ENCODE peak calls at places on chromosomes 3 and 15, in four cellular contexts. One of them, this sample, is unnamed.

GRCh38 chr3:50164056-50164455 is 8.9 kb downstream of the SEMA3F start:
- DNase-seq in activated CD4-positive, alpha-beta T cell treated with anti-CD3 and anti-CD28 coated beads, Interleukin-2, amount 50 U/mL, for 1 hour: no peak
- DNase-seq in nephron progenitor cell: no peak
- DNase-seq in RWPE1: peak; percentile 84
- DNase-seq in this sample: no peak

GRCh38 chr15:75309711-75310110 is 26.2 kb upstream of the COMMD4 start:
- DNase-seq in activated CD4-positive, alpha-beta T cell treated with anti-CD3 and anti-CD28 coated beads, Interleukin-2, amount 50 U/mL, for 1 hour: no peak
- DNase-seq in nephron progenitor cell: no peak
- DNase-seq in RWPE1: no peak
- DNase-seq in this sample: no peak

GRCh38 chr3:59052803-59053411 is 3.1 kb upstream of the CFAP20DC start:
- DNase-seq in activated CD4-positive, alpha-beta T cell treated with anti-CD3 and anti-CD28 coated beads, Interleukin-2, amount 50 U/mL, for 1 hour: no peak
- DNase-seq in nephron progenitor cell: no peak
- DNase-seq in RWPE1: no peak
- DNase-seq in this sample: peak; percentile 4

GRCh38 chr15:56528136-56528535 is 63.2 kb upstream of the MNS1 start:
- DNase-seq in activated CD4-positive, alpha-beta T cell treated with anti-CD3 and anti-CD28 coated beads, Interleukin-2, amount 50 U/mL, for 1 hour: no peak
- DNase-seq in nephron progenitor cell: no peak
- DNase-seq in RWPE1: no peak
- DNase-seq in this sample: no peak

GRCh38 chr3:36969540-36970432 is 23.1 kb downstream of the EPM2AIP1 start:
- DNase-seq in activated CD4-positive, alpha-beta T cell treated with anti-CD3 and anti-CD28 coated beads, Interleukin-2, amount 50 U/mL, for 1 hour: peak; percentile 23
- DNase-seq in nephron progenitor cell: peak; percentile 35
- DNase-seq in RWPE1: peak; percentile 58
- DNase-seq in this sample: peak; percentile 68

GRCh38 chr15:28994142-28994829 is 108.5 kb downstream of the APBA2 start:
- DNase-seq in activated CD4-positive, alpha-beta T cell treated with anti-CD3 and anti-CD28 coated beads, Interleukin-2, amount 50 U/mL, for 1 hour: no peak
- DNase-seq in nephron progenitor cell: no peak
- DNase-seq in RWPE1: no peak
- DNase-seq in this sample: no peak

GRCh38 chr3:38367709-38368108 is 21.1 kb downstream of the XYLB start:
- DNase-seq in activated CD4-positive, alpha-beta T cell treated with anti-CD3 and anti-CD28 coated beads, Interleukin-2, amount 50 U/mL, for 1 hour: no peak
- DNase-seq in nephron progenitor cell: no peak
- DNase-seq in RWPE1: no peak
- DNase-seq in this sample: no peak

GRCh38 chr15:77144028-77144427 is 73.1 kb upstream of the TSPAN3 start:
- DNase-seq in activated CD4-positive, alpha-beta T cell treated with anti-CD3 and anti-CD28 coated beads, Interleukin-2, amount 50 U/mL, for 1 hour: no peak
- DNase-seq in nephron progenitor cell: no peak
- DNase-seq in RWPE1: no peak
- DNase-seq in this sample: no peak

GRCh38 chr3:11583226-11583625 is 60.5 kb downstream of the VGLL4 start:
- DNase-seq in activated CD4-positive, alpha-beta T cell treated with anti-CD3 and anti-CD28 coated beads, Interleukin-2, amount 50 U/mL, for 1 hour: no peak
- DNase-seq in nephron progenitor cell: no peak
- DNase-seq in RWPE1: no peak
- DNase-seq in this sample: no peak

GRCh38 chr3:61060421-61060861 is 190.8 kb downstream of the FHIT start:
- DNase-seq in activated CD4-positive, alpha-beta T cell treated with anti-CD3 and anti-CD28 coated beads, Interleukin-2, amount 50 U/mL, for 1 hour: no peak
- DNase-seq in nephron progenitor cell: no peak
- DNase-seq in RWPE1: no peak
- DNase-seq in this sample: no peak

GRCh38 chr15:40249477-40250303 is 10.8 kb downstream of the PAK6 start:
- DNase-seq in activated CD4-positive, alpha-beta T cell treated with anti-CD3 and anti-CD28 coated beads, Interleukin-2, amount 50 U/mL, for 1 hour: no peak
- DNase-seq in nephron progenitor cell: no peak
- DNase-seq in RWPE1: no peak
- DNase-seq in this sample: no peak

GRCh38 chr3:112333386-112334334 is 704 bp downstream of the CD200 start:
- DNase-seq in activated CD4-positive, alpha-beta T cell treated with anti-CD3 and anti-CD28 coated beads, Interleukin-2, amount 50 U/mL, for 1 hour: peak; percentile 2
- DNase-seq in nephron progenitor cell: no peak
- DNase-seq in RWPE1: no peak
- DNase-seq in this sample: no peak

GRCh38 chr3:71064288-71064975 is 519.1 kb downstream of the FOXP1 start:
- DNase-seq in activated CD4-positive, alpha-beta T cell treated with anti-CD3 and anti-CD28 coated beads, Interleukin-2, amount 50 U/mL, for 1 hour: peak; percentile 46
- DNase-seq in nephron progenitor cell: peak; percentile 65
- DNase-seq in RWPE1: peak; percentile 13
- DNase-seq in this sample: peak; percentile 39

GRCh38 chr3:42275217-42275616 is 9.2 kb upstream of the CCK start:
- DNase-seq in activated CD4-positive, alpha-beta T cell treated with anti-CD3 and anti-CD28 coated beads, Interleukin-2, amount 50 U/mL, for 1 hour: no peak
- DNase-seq in nephron progenitor cell: no peak
- DNase-seq in RWPE1: no peak
- DNase-seq in this sample: no peak

GRCh38 chr15:65020419-65020818 is 9.0 kb downstream of the MTFMT start:
- DNase-seq in activated CD4-positive, alpha-beta T cell treated with anti-CD3 and anti-CD28 coated beads, Interleukin-2, amount 50 U/mL, for 1 hour: no peak
- DNase-seq in nephron progenitor cell: no peak
- DNase-seq in RWPE1: no peak
- DNase-seq in this sample: no peak